ENCODE peak calls at places on chromosome 1, in five cellular contexts. One of them, this sample, is unnamed.

GRCh38 chr1:31714442-31715096 is 10.8 kb upstream of the COL16A1 start:
- DNase-seq in SK-N-SH: peak
- DNase-seq in K562: peak
- DNase-seq in HepG2: peak
- DNase-seq in GM12878: no peak
- DNase-seq in this sample: peak

GRCh38 chr1:178630418-178630817 is 94.6 kb upstream of the RALGPS2 start:
- DNase-seq in HepG2: peak
- DNase-seq in GM12878: no peak
- DNase-seq in SK-N-SH: no peak
- DNase-seq in K562: no peak
- DNase-seq in this sample: no peak

GRCh38 chr1:154791292-154792278 is 78.5 kb downstream of the KCNN3 start:
- DNase-seq in HepG2: no peak
- DNase-seq in SK-N-SH: no peak
- DNase-seq in GM12878: peak
- DNase-seq in K562: no peak
- DNase-seq in this sample: peak

GRCh38 chr1:59163268-59164092 is 133.4 kb upstream of the FGGY start:
- DNase-seq in GM12878: no peak
- DNase-seq in HepG2: no peak
- DNase-seq in K562: no peak
- DNase-seq in SK-N-SH: no peak
- DNase-seq in this sample: no peak

GRCh38 chr1:113459279-113459678 is 69.0 kb downstream of the MAGI3 start:
- DNase-seq in SK-N-SH: no peak
- DNase-seq in GM12878: no peak
- DNase-seq in HepG2: no peak
- DNase-seq in K562: no peak
- DNase-seq in this sample: no peak

GRCh38 chr1:155910621-155911121 is 478 bp downstream of the RIT1 start:
- DNase-seq in SK-N-SH: peak
- DNase-seq in GM12878: no peak
- DNase-seq in HepG2: no peak
- DNase-seq in K562: peak
- DNase-seq in this sample: peak

GRCh38 chr1:19403256-19403655 is 82.1 kb downstream of the CAPZB start:
- DNase-seq in K562: no peak
- DNase-seq in GM12878: no peak
- DNase-seq in HepG2: no peak
- DNase-seq in SK-N-SH: no peak
- DNase-seq in this sample: no peak

GRCh38 chr1:245179706-245180105 is 24.9 kb downstream of the KIF26B start:
- DNase-seq in GM12878: no peak
- DNase-seq in HepG2: no peak
- DNase-seq in K562: no peak
- DNase-seq in SK-N-SH: peak
- DNase-seq in this sample: no peak

GRCh38 chr1:20178634-20179368 is 7.1 kb upstream of the UBXN10 start:
- DNase-seq in HepG2: no peak
- DNase-seq in K562: no peak
- DNase-seq in GM12878: no peak
- DNase-seq in SK-N-SH: no peak
- DNase-seq in this sample: no peak

GRCh38 chr1:208564466-208564865 is 320.3 kb upstream of the PLXNA2 start:
- DNase-seq in HepG2: no peak
- DNase-seq in K562: no peak
- DNase-seq in GM12878: no peak
- DNase-seq in SK-N-SH: no peak
- DNase-seq in this sample: no peak
- TF ChIP-seq FOXM1 in HepG2: no peak
- TF ChIP-seq FOXM1 in K562: no peak
- TF ChIP-seq FOXM1 in GM12878: no peak
- TF ChIP-seq FOXM1 in SK-N-SH: no peak
- TF ChIP-seq FOXM1 in this sample: no peak

GRCh38 chr1:22814176-22815042 is 103.8 kb downstream of the EPHB2 start:
- DNase-seq in K562: no peak
- DNase-seq in SK-N-SH: peak
- DNase-seq in HepG2: no peak
- DNase-seq in GM12878: no peak
- DNase-seq in this sample: no peak
- TF ChIP-seq FOXM1 in K562: no peak
- TF ChIP-seq FOXM1 in SK-N-SH: no peak
- TF ChIP-seq FOXM1 in HepG2: no peak
- TF ChIP-seq FOXM1 in GM12878: no peak
- TF ChIP-seq FOXM1 in this sample: no peak

GRCh38 chr1:242770366-242770765 is 245.9 kb upstream of the PLD5 start:
- DNase-seq in HepG2: no peak
- DNase-seq in K562: no peak
- DNase-seq in SK-N-SH: no peak
- DNase-seq in GM12878: no peak
- DNase-seq in this sample: no peak
- TF ChIP-seq FOXM1 in HepG2: no peak
- TF ChIP-seq FOXM1 in K562: no peak
- TF ChIP-seq FOXM1 in SK-N-SH: no peak
- TF ChIP-seq FOXM1 in GM12878: no peak
- TF ChIP-seq FOXM1 in this sample: no peak

GRCh38 chr1:38015978-38016640 is 3.6 kb downstream of the UTP11 start:
- DNase-seq in K562: no peak
- DNase-seq in HepG2: no peak
- DNase-seq in GM12878: no peak
- DNase-seq in SK-N-SH: no peak
- DNase-seq in this sample: no peak
- TF ChIP-seq FOXM1 in K562: no peak
- TF ChIP-seq FOXM1 in HepG2: no peak
- TF ChIP-seq FOXM1 in GM12878: no peak
- TF ChIP-seq FOXM1 in SK-N-SH: no peak
- TF ChIP-seq FOXM1 in this sample: no peak

GRCh38 chr1:92439291-92439690 is 47.4 kb downstream of the GFI1 start:
- DNase-seq in K562: no peak
- DNase-seq in GM12878: peak
- DNase-seq in HepG2: no peak
- DNase-seq in SK-N-SH: no peak
- DNase-seq in this sample: no peak

GRCh38 chr1:92443893-92444292 is 42.8 kb downstream of the GFI1 start:
- DNase-seq in GM12878: no peak
- DNase-seq in SK-N-SH: no peak
- DNase-seq in K562: no peak
- DNase-seq in HepG2: no peak
- DNase-seq in this sample: no peak

GRCh38 chr1:92442351-92442750 is 44.4 kb downstream of the GFI1 start:
- DNase-seq in SK-N-SH: no peak
- DNase-seq in HepG2: no peak
- DNase-seq in K562: no peak
- DNase-seq in GM12878: no peak
- DNase-seq in this sample: no peak

GRCh38 chr1:92444351-92444750 is 42.4 kb downstream of the GFI1 start:
- DNase-seq in HepG2: peak
- DNase-seq in SK-N-SH: no peak
- DNase-seq in GM12878: no peak
- DNase-seq in K562: no peak
- DNase-seq in this sample: no peak

DNA sequence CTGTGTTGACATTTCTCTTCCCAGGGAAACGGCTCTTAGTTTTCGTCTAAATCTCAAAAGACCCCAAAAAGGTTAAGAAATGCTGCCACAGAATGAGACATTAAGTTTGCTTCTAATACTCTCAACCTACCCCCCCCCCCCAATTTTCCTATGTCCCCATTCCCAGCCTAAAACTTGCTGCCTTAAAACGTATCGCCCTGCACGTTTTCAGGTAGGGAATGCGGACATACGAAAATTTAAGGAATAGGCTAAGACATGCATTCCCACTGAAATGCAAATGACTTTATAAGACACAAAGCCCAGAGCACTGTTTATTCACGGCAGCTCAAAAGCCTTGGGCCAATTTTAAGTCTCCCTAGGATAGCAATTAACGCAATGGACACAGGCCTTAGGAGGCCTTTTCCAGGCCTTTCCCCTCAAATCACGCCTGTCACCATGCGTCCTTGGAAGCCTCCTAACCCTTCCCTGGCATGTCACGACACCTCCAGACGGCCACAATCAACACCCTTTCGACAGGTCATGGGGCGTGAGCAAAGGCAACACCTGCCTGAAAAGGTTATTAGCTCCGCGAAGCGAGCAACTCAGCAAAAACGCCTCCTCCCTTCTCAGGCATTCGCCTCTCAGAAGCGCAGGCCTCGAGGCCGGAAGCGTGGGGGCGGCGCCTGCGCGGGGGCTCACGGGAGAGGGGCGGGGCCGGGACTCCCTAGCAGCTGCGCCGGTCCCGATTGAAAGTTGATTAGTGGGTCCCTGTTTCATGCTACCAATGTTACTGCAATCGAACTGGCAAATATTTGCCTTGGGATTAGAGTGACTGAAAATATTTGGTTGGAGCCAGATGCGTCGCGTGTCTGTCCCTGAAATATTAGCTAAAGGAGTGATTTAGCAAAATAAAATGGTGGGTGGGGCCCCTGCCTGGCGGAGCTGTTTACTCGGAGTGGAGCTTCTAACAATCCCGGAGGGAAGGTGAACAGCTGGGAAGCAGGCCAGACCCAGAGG is 45.1 kb downstream of the GFI1 start:
- DNase-seq in GM12878: no peak
- DNase-seq in K562: peak
- DNase-seq in SK-N-SH: no peak
- DNase-seq in HepG2: peak
- DNase-seq in this sample: no peak
- TF ChIP-seq FOXM1 in GM12878: no peak
- TF ChIP-seq FOXM1 in K562: no peak
- TF ChIP-seq FOXM1 in SK-N-SH: no peak
- TF ChIP-seq FOXM1 in HepG2: no peak
- TF ChIP-seq FOXM1 in this sample: no peak

DNA sequence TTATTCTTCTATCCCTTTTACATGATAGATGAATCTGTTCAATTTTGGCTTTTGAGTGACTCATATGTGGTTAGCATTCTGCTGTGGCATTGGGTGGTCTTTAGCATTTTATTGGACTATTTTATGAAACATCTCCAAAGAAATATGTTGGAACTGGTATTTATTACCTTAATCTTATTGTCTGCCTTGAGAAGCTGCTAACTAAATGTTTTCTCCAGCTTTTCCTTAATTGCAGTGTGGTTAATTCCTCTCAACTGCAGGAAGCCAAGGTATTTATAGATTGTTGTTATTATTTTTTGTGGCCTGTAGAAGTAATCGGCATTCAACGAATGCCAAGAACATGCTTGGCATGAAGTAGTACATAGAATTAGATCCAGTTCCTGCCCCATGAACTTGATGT is 64.1 kb downstream of the NOS1AP start:
- DNase-seq in HepG2: no peak
- DNase-seq in K562: no peak
- DNase-seq in SK-N-SH: no peak
- DNase-seq in GM12878: no peak
- DNase-seq in this sample: no peak
- TF ChIP-seq FOXM1 in HepG2: no peak
- TF ChIP-seq FOXM1 in K562: no peak
- TF ChIP-seq FOXM1 in SK-N-SH: no peak
- TF ChIP-seq FOXM1 in GM12878: no peak
- TF ChIP-seq FOXM1 in this sample: no peak

DNA sequence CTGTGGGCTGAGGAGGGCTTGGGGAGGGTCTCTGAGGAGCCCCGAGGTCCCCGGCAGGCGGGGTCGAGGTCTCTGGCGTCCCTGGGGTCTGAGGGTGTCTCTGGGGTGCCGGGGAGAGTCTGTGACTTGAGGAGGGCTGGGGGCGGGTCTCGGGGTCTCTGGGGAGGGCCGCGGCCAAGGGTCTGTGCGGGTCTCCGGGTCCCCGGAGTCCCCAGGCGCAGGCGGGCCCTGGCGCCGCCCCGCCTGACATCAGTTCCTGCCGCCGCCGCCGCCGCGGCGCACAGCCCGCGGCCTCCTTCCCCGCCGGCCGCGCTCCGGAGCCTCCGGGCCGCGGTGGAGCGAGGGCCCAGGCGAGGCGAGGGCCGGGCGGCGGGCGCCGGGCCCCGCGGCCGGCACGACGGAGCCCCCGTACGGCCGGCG is at the start of gene PLEKHM2:
- DNase-seq in HepG2: no peak
- DNase-seq in SK-N-SH: peak
- DNase-seq in GM12878: no peak
- DNase-seq in K562: peak
- DNase-seq in this sample: peak
- TF ChIP-seq FOXM1 in HepG2: no peak
- TF ChIP-seq FOXM1 in SK-N-SH: no peak
- TF ChIP-seq FOXM1 in GM12878: no peak
- TF ChIP-seq FOXM1 in K562: no peak
- TF ChIP-seq FOXM1 in this sample: no peak

GRCh38 chr1:227937031-227937430 is 10.7 kb downstream of the WNT9A start:
- DNase-seq in K562: no peak
- DNase-seq in GM12878: no peak
- DNase-seq in SK-N-SH: no peak
- DNase-seq in HepG2: no peak
- DNase-seq in this sample: no peak

GRCh38 chr1:227938276-227938675 is 9.5 kb downstream of the WNT9A start:
- DNase-seq in GM12878: no peak
- DNase-seq in SK-N-SH: no peak
- DNase-seq in K562: no peak
- DNase-seq in HepG2: no peak
- DNase-seq in this sample: no peak

GRCh38 chr1:227935826-227936225 is 11.9 kb downstream of the WNT9A start:
- DNase-seq in GM12878: no peak
- DNase-seq in SK-N-SH: no peak
- DNase-seq in HepG2: no peak
- DNase-seq in K562: no peak
- DNase-seq in this sample: no peak

GRCh38 chr1:227937531-227938145 is 10.1 kb downstream of the WNT9A start:
- DNase-seq in K562: no peak
- DNase-seq in SK-N-SH: no peak
- DNase-seq in GM12878: no peak
- DNase-seq in HepG2: no peak
- DNase-seq in this sample: no peak

GRCh38 chr1:227934476-227935313 is 13.0 kb downstream of the WNT9A start:
- DNase-seq in GM12878: no peak
- DNase-seq in SK-N-SH: no peak
- DNase-seq in K562: peak
- DNase-seq in HepG2: peak
- DNase-seq in this sample: no peak
- TF ChIP-seq FOXM1 in GM12878: no peak
- TF ChIP-seq FOXM1 in SK-N-SH: no peak
- TF ChIP-seq FOXM1 in K562: no peak
- TF ChIP-seq FOXM1 in HepG2: no peak
- TF ChIP-seq FOXM1 in this sample: no peak

This sample was measured in HEK293T.